ENCODE peak calls at places on chromosome 6, in ten cellular contexts. P, S, D, V, U, H, N, E, A and L are unnamed samples.
A peak's percentile ranks its signal among the peaks of the same experiment; 100 is the strongest.

GRCh38 chr6:159617444-159617843 is 75.6 kb downstream of the SOD2 start:
- ATAC-seq in H (no peak), S (no peak), P (no peak), E (no peak), A (no peak), U (no peak), N (no peak), D (no peak), V (no peak), L (no peak)

GRCh38 chr6:137661601-137662000 is 167.4 kb upstream of the OLIG3 start:
- ATAC-seq in N (peak; percentile 69), P (no peak), U (peak; percentile 65), D (no peak), S (no peak), V (no peak), A (no peak), H (peak; percentile 58), E (no peak), L (no peak)

GRCh38 chr6:127463056-127463455 is 3.9 kb upstream of the KIAA0408 start:
- ATAC-seq in D (no peak), U (no peak), H (no peak), A (no peak), S (no peak), E (no peak), N (no peak), V (no peak), P (no peak), L (no peak)

GRCh38 chr6:79694623-79695311 is 63.6 kb downstream of the SH3BGRL2 start:
- ATAC-seq in H (no peak), A (no peak), P (no peak), S (no peak), V (no peak), D (no peak), E (no peak), U (peak; percentile 73), N (no peak), L (no peak)

GRCh38 chr6:5086294-5086890 is 1.3 kb downstream of the PPP1R3G start:
- ATAC-seq in A (no peak), E (no peak), H (no peak), D (no peak), U (no peak), N (no peak), S (no peak), V (no peak), P (no peak), L (no peak)

GRCh38 chr6:8857160-8857559 is 421.8 kb upstream of the SLC35B3 start:
- ATAC-seq in U (no peak), V (no peak), A (no peak), D (no peak), H (peak; percentile 95), E (no peak), P (no peak), S (peak; percentile 71), N (no peak), L (no peak)

GRCh38 chr6:43861212-43861918 is 91.4 kb downstream of the VEGFA start:
- ATAC-seq in H (no peak), V (no peak), E (no peak), D (no peak), A (no peak), S (no peak), N (no peak), U (no peak), P (no peak), L (no peak)

GRCh38 chr6:120112980-120113379 is 763.4 kb upstream of the MAN1A1 start:
- ATAC-seq in A (no peak), H (no peak), P (no peak), D (no peak), N (no peak), V (no peak), S (no peak), E (no peak), U (no peak), L (no peak)

GRCh38 chr6:42306439-42307140 is 88.9 kb upstream of the MRPS10 start:
- ATAC-seq in V (no peak), A (no peak), H (no peak), N (no peak), U (no peak), S (no peak), E (no peak), P (no peak), D (no peak), L (no peak)

GRCh38 chr6:52253494-52253893 is 9.2 kb upstream of the IL17F start:
- ATAC-seq in S (no peak), N (no peak), E (no peak), U (no peak), V (no peak), D (no peak), A (peak; percentile 36), P (peak; percentile 70), H (no peak), L (no peak)